ENCODE peak calls at places on chromosome 20, in nine cellular contexts. D is naive thymus-derived CD8-positive, alpha-beta T cell; X is GM10248; E is bronchial epithelial cell; P is foreskin fibroblast; G is activated CD4-positive, alpha-beta T cell treated with anti-CD3 and anti-CD28 coated beads, Interleukin-2, amount 50 U/mL, for 4 hours; T is iris pigment epithelial cell; C is posterior cingulate gyrus; Q is renal cortical epithelial cell. R is an unnamed sample.

GRCh38 chr20:48162621-48163020 is 377.3 kb upstream of the SULF2 start:
- DNase-seq in T (no peak), P (no peak), D (no peak), E (no peak), C (peak), G (no peak), Q (no peak), X (no peak), R (no peak)

GRCh38 chr20:9392892-9393857 is 121.2 kb upstream of the LAMP5 start:
- DNase-seq in Q (peak), G (no peak), P (peak), T (peak), X (peak), C (peak), D (no peak), E (peak), R (no peak)

GRCh38 chr20:35674921-35675320 is 10.2 kb upstream of the CPNE1 start:
- DNase-seq in Q (no peak), X (no peak), T (no peak), C (no peak), P (no peak), D (no peak), G (no peak), E (no peak), R (no peak)

GRCh38 chr20:7627734-7628663 is 312.3 kb downstream of the HAO1 start:
- DNase-seq in C (no peak), T (peak), D (no peak), G (no peak), X (no peak), E (peak), Q (peak), P (peak), R (no peak)

GRCh38 chr20:11675920-11676617 is 241.6 kb upstream of the BTBD3 start:
- DNase-seq in G (no peak), X (no peak), P (peak), Q (no peak), E (no peak), D (no peak), T (peak), C (peak), R (no peak)

GRCh38 chr20:49104365-49104648 is 58.2 kb downstream of the CSE1L start:
- DNase-seq in T (no peak), C (no peak), D (no peak), G (no peak), E (no peak), X (no peak), P (no peak), Q (no peak), R (no peak)

GRCh38 chr20:59013959-59014608 is 5.1 kb upstream of the TUBB1 start:
- DNase-seq in T (peak), G (no peak), X (no peak), P (peak), Q (no peak), C (no peak), D (no peak), E (no peak), R (no peak)

GRCh38 chr20:38426006-38426405 is 9.1 kb downstream of the SNHG17 start:
- DNase-seq in D (no peak), C (peak), E (peak), Q (peak), T (peak), P (peak), G (peak), X (no peak), R (no peak)

GRCh38 chr20:40860487-40860902 is 168.1 kb upstream of the TOP1 start:
- DNase-seq in P (peak), E (peak), X (no peak), C (no peak), T (peak), D (no peak), Q (no peak), G (no peak), R (no peak)

GRCh38 chr20:12113468-12114371 is 196.0 kb downstream of the BTBD3 start:
- DNase-seq in E (no peak), D (no peak), P (peak), G (no peak), X (no peak), Q (peak), T (peak), C (peak), R (no peak)

GRCh38 chr20:38895098-38895949 is 30.9 kb upstream of the FAM83D start:
- DNase-seq in X (no peak), G (no peak), E (no peak), P (no peak), D (no peak), C (no peak), T (no peak), Q (no peak), R (no peak)

GRCh38 chr20:3805594-3806264 is 9.6 kb downstream of the CDC25B start:
- DNase-seq in E (peak), D (no peak), T (peak), P (peak), G (no peak), X (no peak), C (peak), Q (peak), R (no peak)

GRCh38 chr20:10922941-10923340 is 249.1 kb upstream of the JAG1 start:
- DNase-seq in G (no peak), C (no peak), P (peak), E (peak), X (no peak), T (peak), Q (peak), D (no peak), R (no peak)

GRCh38 chr20:53834044-53834442 is 236.4 kb downstream of the BCAS1 start:
- DNase-seq in X (no peak), T (no peak), Q (no peak), G (no peak), C (no peak), P (peak), D (no peak), E (no peak), R (no peak)

GRCh38 chr20:8601542-8601912 is 467.4 kb upstream of the PLCB4 start:
- DNase-seq in P (no peak), C (no peak), G (no peak), T (no peak), E (peak), Q (peak), X (peak), D (no peak), R (no peak)

GRCh38 chr20:19975436-19975799 is 41.7 kb upstream of the NAA20 start:
- DNase-seq in P (no peak), G (no peak), C (peak), Q (peak), D (no peak), X (no peak), T (peak), E (no peak), R (no peak)

GRCh38 chr20:45456632-45457031 is 12.9 kb upstream of the WFDC2 start:
- DNase-seq in X (peak), P (peak), Q (peak), G (no peak), D (no peak), T (peak), C (no peak), E (peak), R (no peak)

GRCh38 chr20:50317644-50318043 is 127.0 kb downstream of the CEBPB start:
- DNase-seq in Q (no peak), C (peak), T (no peak), G (no peak), X (no peak), P (no peak), D (no peak), E (peak), R (no peak)

GRCh38 chr20:56607061-56607704 is 21.9 kb upstream of the TFAP2C start:
- DNase-seq in E (no peak), D (no peak), P (no peak), X (no peak), Q (no peak), T (no peak), G (no peak), C (no peak), R (no peak)